ENCODE peak calls at places on chromosomes 7 and 10, in four cellular contexts. X is GM12878, K is HepG2, P is K562. J is an unnamed sample.

GRCh38 chr7:17554341-17555015 is 256.0 kb downstream of the AHR start:
- DNase-seq in P (no peak), X (no peak), K (no peak), J (no peak)

GRCh38 chr7:43456200-43456599 is 126.7 kb upstream of the STK17A start:
- DNase-seq in K (peak; percentile 49), X (no peak), P (peak; percentile 38), J (no peak)

GRCh38 chr7:134619627-134620331 is 26.9 kb upstream of the BPGM start:
- DNase-seq in P (no peak), K (no peak), X (no peak), J (no peak)

GRCh38 chr10:110432814-110433565 is 64.7 kb upstream of the DUSP5 start:
- DNase-seq in P (no peak), X (no peak), K (no peak), J (no peak)

GRCh38 chr10:68696018-68696417 is 25.0 kb upstream of the CCAR1 start:
- DNase-seq in P (no peak), X (no peak), K (no peak), J (no peak)

GRCh38 chr10:86083206-86083605 is 283.4 kb downstream of the GRID1 start:
- DNase-seq in K (no peak), X (no peak), P (no peak), J (no peak)

GRCh38 chr10:101780187-101780817 is 2.9 kb downstream of the NPM3 start:
- DNase-seq in K (no peak), X (no peak), P (no peak), J (peak; percentile 15)

GRCh38 chr7:44367475-44368030 is 42.2 kb upstream of the CAMK2B start:
- DNase-seq in X (no peak), K (no peak), P (no peak), J (no peak)

GRCh38 chr10:18501198-18501597 is 150.2 kb downstream of the NSUN6 start:
- DNase-seq in X (peak; percentile 50), P (no peak), K (no peak), J (no peak)

GRCh38 chr10:3538850-3539531 is 246.0 kb downstream of the KLF6 start:
- DNase-seq in K (no peak), X (no peak), P (peak; percentile 23), J (no peak)

GRCh38 chr10:102582181-102582580 is 62.1 kb upstream of the TRIM8 start:
- DNase-seq in P (no peak), K (no peak), X (no peak), J (no peak)

GRCh38 chr10:3783721-3784432 is 1.1 kb downstream of the KLF6 start:
- DNase-seq in P (peak; percentile 23), X (no peak), K (peak; percentile 86), J (no peak)

GRCh38 chr7:100967292-100967863 is 2.0 kb upstream of the MUC12 start:
- DNase-seq in P (peak; percentile 38), K (no peak), X (no peak), J (no peak)

GRCh38 chr10:77111611-77112550 is 525.7 kb downstream of the KCNMA1 start:
- DNase-seq in K (peak; percentile 60), X (peak; percentile 13), P (peak; percentile 73), J (peak; percentile 69)

GRCh38 chr10:100817268-100817839 is 72.0 kb downstream of the PAX2 start:
- DNase-seq in K (no peak), P (peak; percentile 20), X (no peak), J (peak; percentile 68)

GRCh38 chr10:103828587-103829186 is 26.7 kb downstream of the SH3PXD2A start:
- DNase-seq in X (no peak), P (no peak), K (peak; percentile 41), J (no peak)

GRCh38 chr10:132450466-132450824 is 53.4 kb downstream of the PWWP2B start:
- DNase-seq in P (no peak), K (no peak), X (no peak), J (no peak)

GRCh38 chr10:99232357-99232999 is 3.2 kb downstream of the HPSE2 start:
- DNase-seq in K (no peak), P (no peak), X (no peak), J (no peak)

GRCh38 chr10:75497997-75498797 is 66.8 kb downstream of the LRMDA start:
- DNase-seq in K (no peak), P (no peak), X (no peak), J (no peak)

GRCh38 chr10:1577945-1578344 is 159.4 kb downstream of the ADARB2 start:
- DNase-seq in K (no peak), P (no peak), X (no peak), J (no peak)

GRCh38 chr10:103967433-103968142 is 648 bp downstream of the SLK start:
- DNase-seq in X (no peak), K (no peak), P (peak; percentile 50), J (peak; percentile 53)

GRCh38 chr7:151590801-151591771 is 71.4 kb upstream of the RHEB start:
- DNase-seq in X (no peak), K (no peak), P (no peak), J (no peak)

GRCh38 chr7:376306-376969 is 86.5 kb downstream of the FOXL3 start:
- DNase-seq in X (no peak), P (no peak), K (no peak), J (no peak)
- TF ChIP-seq TARDBP in X (no peak), P (no peak), K (no peak), J (no peak)

DNA sequence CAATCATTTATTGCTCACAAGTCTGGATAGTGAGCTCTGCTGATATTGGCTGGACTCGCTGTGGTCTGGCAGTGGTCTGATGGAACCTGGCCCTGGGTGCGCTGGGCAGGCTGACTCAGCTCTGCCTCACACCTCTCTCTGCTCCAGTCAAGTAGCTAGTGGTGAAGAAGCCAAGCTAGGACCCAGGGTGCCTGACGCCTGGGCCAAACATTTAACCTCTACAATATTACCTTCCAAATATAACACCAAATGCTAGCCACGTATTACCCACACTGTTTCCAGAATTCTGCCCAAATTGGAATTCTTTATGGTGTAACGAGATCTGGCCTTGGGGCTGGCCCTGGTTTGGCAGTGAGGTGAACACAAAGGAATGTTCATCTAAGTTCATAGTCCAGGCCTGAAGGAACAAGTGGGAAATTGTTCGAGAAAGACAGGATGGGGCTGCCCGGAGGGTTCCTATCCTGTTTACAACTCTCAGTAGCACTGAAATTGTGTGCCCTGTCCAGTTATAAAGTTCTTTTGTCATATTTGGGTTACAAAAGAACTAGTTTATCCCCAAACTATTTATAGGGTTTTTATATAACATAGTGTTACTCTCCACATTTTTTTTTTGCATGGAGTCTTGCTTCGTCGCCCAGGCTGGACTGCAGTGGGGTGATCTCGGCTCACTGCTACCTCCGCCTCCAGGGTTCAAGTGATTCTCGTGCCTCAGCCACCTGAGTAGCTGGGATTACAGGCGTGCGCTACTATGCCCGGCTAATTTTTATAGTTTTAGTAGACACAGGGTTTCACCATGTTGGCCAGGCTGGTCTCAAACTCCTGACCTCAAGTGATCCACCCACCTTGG is 16.3 kb downstream of the OR2AE1 start:
- DNase-seq in X (no peak), P (no peak), K (peak; percentile 97), J (no peak)
- TF ChIP-seq TARDBP in X (no peak), P (no peak), K (peak; percentile 70), J (no peak)

GRCh38 chr7:1748076-1748750 is 78.1 kb downstream of the ELFN1 start:
- DNase-seq in X (no peak), K (no peak), P (no peak), J (no peak)

GRCh38 chr7:1747004-1747801 is 77.1 kb downstream of the ELFN1 start:
- DNase-seq in P (no peak), X (no peak), K (no peak), J (no peak)

GRCh38 chr7:1749351-1749863 is 79.3 kb downstream of the ELFN1 start:
- DNase-seq in K (no peak), P (no peak), X (no peak), J (no peak)

GRCh38 chr7:1749864-1750466 is 79.9 kb downstream of the ELFN1 start:
- DNase-seq in X (no peak), K (no peak), P (no peak), J (no peak)

GRCh38 chr7:1748774-1749173 is 78.7 kb downstream of the ELFN1 start:
- DNase-seq in K (no peak), P (no peak), X (no peak), J (no peak)
- TF ChIP-seq TARDBP in K (no peak), P (no peak), X (no peak), J (no peak)

DNA sequence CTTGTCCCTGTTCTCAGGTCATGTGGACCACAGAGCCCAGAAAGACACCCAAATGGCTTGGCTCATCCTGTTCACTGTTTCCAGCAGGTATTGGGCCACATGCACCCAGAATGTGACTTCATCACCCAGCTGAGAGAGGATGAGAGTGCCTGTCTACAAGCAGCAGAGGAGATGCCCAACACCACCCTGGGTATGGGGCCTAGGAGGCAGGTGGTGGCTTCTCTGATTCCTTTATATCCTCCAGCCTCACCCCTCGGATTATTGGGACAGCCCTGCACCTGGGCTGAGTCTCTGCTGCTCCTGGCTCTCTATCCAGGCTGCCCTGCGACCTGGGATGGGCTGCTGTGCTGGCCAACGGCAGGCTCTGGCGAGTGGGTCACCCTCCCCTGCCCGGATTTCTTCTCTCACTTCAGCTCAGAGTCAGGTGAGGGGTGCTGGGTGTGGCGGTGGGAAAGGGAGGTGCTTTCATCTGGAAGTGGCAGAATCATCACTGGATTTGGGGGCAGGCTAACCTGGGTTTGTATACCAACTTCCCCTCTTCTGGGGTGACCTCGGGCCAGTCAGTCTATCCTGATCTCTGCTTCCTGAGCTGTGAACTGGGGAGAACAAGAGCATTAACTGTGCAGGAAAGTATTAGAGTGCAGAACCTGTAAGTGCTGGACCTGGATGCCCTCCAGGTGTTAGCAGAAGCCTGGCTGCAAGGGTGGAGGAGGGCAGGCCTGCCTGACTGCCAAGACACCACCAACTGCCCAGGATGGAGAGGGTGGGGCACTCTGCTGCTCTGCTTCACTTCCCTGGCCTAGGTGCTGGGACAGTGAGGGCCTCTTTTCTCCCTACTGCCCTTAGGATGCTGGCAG is 5.2 kb downstream of the GHRHR start:
- DNase-seq in K (no peak), P (no peak), X (no peak), J (peak; percentile 2)
- TF ChIP-seq TARDBP in K (no peak), P (no peak), X (no peak), J (no peak)

GRCh38 chr10:21173964-21174669 is 277.0 kb upstream of the NEBL start:
- DNase-seq in P (peak; percentile 59), X (no peak), K (no peak), J (peak; percentile 55)

GRCh38 chr10:21171936-21172773 is 275.0 kb upstream of the NEBL start:
- DNase-seq in P (no peak), K (no peak), X (no peak), J (no peak)

GRCh38 chr10:21172774-21173432 is 275.8 kb upstream of the NEBL start:
- DNase-seq in K (no peak), X (no peak), P (no peak), J (peak; percentile 22)

GRCh38 chr10:21174670-21175495 is 277.8 kb upstream of the NEBL start:
- DNase-seq in K (no peak), P (peak; percentile 32), X (no peak), J (no peak)

GRCh38 chr10:21173433-21173963 is 276.4 kb upstream of the NEBL start:
- DNase-seq in K (no peak), X (no peak), P (no peak), J (peak; percentile 14)
- TF ChIP-seq TARDBP in K (no peak), X (no peak), P (no peak), J (no peak)

J was measured in HEK293T.